ENCODE peak calls at places on chromosomes 6 and 20, in five cellular contexts. D, O, R, C and T are unnamed samples.
A peak's percentile ranks its signal among the peaks of the same experiment; 100 is the strongest.

GRCh38 chr20:45500022-45500421 is 15.4 kb downstream of the SPINT3 start:
- DNase-seq in C (no peak), R (no peak), D (no peak), O (no peak), T (no peak)

GRCh38 chr6:135144678-135145508 is 36.2 kb upstream of the MYB start:
- DNase-seq in C (no peak), D (peak; percentile 28), R (peak; percentile 43), O (no peak), T (no peak)

GRCh38 chr6:16413399-16413798 is 175.0 kb downstream of the GMPR start:
- DNase-seq in C (no peak), O (no peak), R (peak; percentile 37), D (no peak), T (no peak)

GRCh38 chr6:150395388-150396009 is 26.7 kb downstream of the IYD start:
- DNase-seq in O (peak; percentile 48), R (peak; percentile 51), C (peak; percentile 53), D (peak; percentile 50), T (peak; percentile 82)

GRCh38 chr20:33811763-33812672 is 870 bp downstream of the CHMP4B start:
- DNase-seq in C (peak; percentile 60), O (no peak), R (peak; percentile 91), D (peak; percentile 96), T (no peak)

GRCh38 chr6:101230866-101231265 is 162.6 kb upstream of the GRIK2 start:
- DNase-seq in R (no peak), O (no peak), D (no peak), C (no peak), T (no peak)

GRCh38 chr6:143546599-143546998 is 35.1 kb upstream of the FUCA2 start:
- DNase-seq in C (no peak), R (no peak), D (no peak), O (no peak), T (no peak)

GRCh38 chr6:169777896-169778295 is 26.5 kb downstream of the ERMARD start:
- DNase-seq in R (no peak), D (no peak), O (no peak), C (no peak), T (no peak)

GRCh38 chr6:150987371-150987828 is 121.9 kb downstream of the MTHFD1L start:
- DNase-seq in O (no peak), D (no peak), R (no peak), C (no peak), T (no peak)

GRCh38 chr6:112307707-112308106 is 39.4 kb upstream of the RFPL4B start:
- DNase-seq in C (no peak), R (peak; percentile 53), O (no peak), D (no peak), T (no peak)

DNA sequence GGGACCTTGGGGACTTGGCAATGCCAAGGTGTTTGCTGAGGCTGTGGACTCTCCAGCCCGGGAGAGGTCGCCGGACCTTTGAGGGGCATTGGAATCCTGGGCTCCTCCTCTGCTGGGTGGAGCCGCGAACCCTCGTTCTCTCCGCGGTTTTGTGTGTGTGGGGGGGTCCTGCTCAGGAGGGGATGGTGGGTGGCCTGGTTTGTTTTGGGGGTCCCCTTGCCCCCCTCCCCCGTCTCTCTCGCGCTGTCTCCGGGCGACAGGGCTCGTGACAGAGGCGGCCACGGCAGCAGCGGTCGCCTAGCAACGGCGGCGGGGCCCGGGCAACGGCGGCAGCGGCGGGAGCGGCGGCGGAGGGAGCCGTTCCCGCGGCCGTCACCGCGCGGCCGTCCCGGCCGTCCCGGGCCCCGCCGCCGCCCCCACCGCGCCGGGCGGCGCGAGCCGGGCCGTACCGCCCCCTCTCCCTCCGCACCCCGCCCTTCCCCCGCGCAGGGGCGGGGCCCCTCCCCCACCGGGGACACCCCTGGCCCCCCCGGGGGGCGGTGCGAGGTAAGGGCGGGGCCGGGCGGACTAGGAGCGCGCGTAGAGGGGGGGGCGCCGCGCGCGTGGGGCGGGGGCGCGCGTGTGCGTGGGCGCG is 7.8 kb downstream of the SYNGAP1 start:
- DNase-seq in O (no peak), R (no peak), D (peak; percentile 46), C (peak; percentile 67), T (peak; percentile 38)
- H3K23ac ChIP-seq in O (no peak overlapping the region), R (peak overlapping the region; percentile 79), D (no peak overlapping the region), C (no peak overlapping the region), T (no peak overlapping the region)

GRCh38 chr20:63015147-63015664 is 8.4 kb upstream of the BHLHE23 start:
- DNase-seq in D (no peak), C (no peak), R (no peak), O (no peak), T (no peak)
- H3K14ac ChIP-seq in D (no peak overlapping the region), C (no peak overlapping the region), R (no peak overlapping the region), O (peak overlapping the region; percentile 97), T (no peak overlapping the region)

DNA sequence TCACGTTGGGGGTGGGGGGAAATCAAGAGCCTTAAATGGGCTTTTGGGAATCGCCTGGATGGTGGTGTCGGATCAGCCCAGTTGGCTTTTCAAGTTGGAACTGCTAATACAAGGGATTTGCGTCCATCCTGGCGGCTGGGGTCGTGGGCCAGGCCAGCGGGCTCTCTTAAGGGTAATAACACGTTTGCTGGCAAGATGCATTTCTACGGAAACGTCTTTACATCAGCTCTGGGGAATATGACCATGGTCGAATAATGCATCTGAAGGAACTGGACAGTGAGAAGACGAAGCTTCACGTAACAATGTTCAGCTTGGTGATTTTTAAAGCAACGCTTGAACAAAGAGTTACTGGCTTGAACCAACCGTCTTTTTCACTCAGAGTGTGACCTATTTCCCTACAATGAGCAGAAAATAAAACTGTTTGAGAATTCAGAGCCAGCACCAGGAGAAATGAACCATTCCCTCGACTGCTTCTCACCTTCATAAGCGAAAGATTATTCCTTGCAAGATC is 1.6 kb upstream of the MARCKS start:
- DNase-seq in D (peak; percentile 67), C (peak; percentile 62), R (peak; percentile 55), O (no peak), T (no peak)
- H2BK15ac ChIP-seq in D (peak overlapping the region; percentile 46), C (no peak overlapping the region), R (peak overlapping the region; percentile 13), O (no peak overlapping the region), T (no peak overlapping the region)

GRCh38 chr20:55978550-55978949 is 26.8 kb downstream of the CBLN4 start:
- DNase-seq in D (no peak), O (no peak), R (no peak), C (no peak), T (no peak)
- H3K23ac ChIP-seq in D (no peak overlapping the region), O (no peak overlapping the region), R (no peak overlapping the region), C (no peak overlapping the region), T (no peak overlapping the region)

GRCh38 chr20:21308340-21308739 is 5.2 kb downstream of the XRN2 start:
- DNase-seq in O (no peak), C (no peak), R (no peak), D (no peak), T (no peak)

GRCh38 chr20:21303872-21304586 is 898 bp downstream of the XRN2 start:
- DNase-seq in D (peak; percentile 41), R (peak; percentile 18), C (no peak), O (no peak), T (no peak)

GRCh38 chr20:21301940-21302644 is 1.0 kb upstream of the XRN2 start:
- DNase-seq in C (no peak), D (no peak), R (no peak), O (no peak), T (no peak)

GRCh38 chr20:21303061-21303871 is at the start of gene XRN2:
- DNase-seq in C (peak; percentile 98), D (peak; percentile 96), R (peak; percentile 93), O (peak; percentile 94), T (peak; percentile 95)

DNA sequence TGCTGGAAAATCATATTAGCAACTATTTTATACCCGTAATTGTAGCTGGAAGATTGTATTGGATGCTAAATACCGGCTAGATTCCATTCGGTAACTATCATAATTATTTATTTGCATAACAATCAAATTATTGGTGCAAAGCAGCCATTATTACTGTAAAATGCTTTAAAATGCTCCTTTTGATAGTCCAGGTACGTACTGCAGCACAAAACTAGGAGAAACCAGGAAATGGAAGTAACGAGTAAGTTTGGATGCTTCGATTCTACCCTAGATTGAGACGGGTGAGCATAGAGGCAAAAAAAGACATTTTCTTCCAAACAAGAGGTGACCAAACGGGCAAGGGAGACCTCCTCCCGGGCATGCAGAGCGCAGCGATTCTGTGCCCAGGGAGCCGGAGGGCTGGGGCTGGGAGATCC is 478 bp upstream of the XRN2 start:
- DNase-seq in R (no peak), O (no peak), C (no peak), D (no peak), T (no peak)
- H3K14ac ChIP-seq in R (peak overlapping the region; percentile 98), O (no peak overlapping the region), C (no peak overlapping the region), D (no peak overlapping the region), T (peak overlapping the region; percentile 91)

GRCh38 chr20:53621482-53622246 is 28.0 kb upstream of the ZNF217 start:
- DNase-seq in O (no peak), D (peak; percentile 66), C (peak; percentile 57), R (peak; percentile 82), T (no peak)
- H2BK15ac ChIP-seq in O (peak overlapping the region; percentile 92), D (peak overlapping the region; percentile 39), C (no peak overlapping the region), R (peak overlapping the region; percentile 75), T (no peak overlapping the region)